ENCODE peak calls at places on chromosomes 3 and 15, in seven cellular contexts. E is tibial nerve, U is left lung, S is neural progenitor cell, V is fibroblast of villous mesenchyme, R is B cell, J is astrocyte. D is an unnamed sample.

GRCh38 chr15:52019394-52020252 is 604 bp downstream of the MAPK6 start:
- DNase-seq in E (peak), U (peak), S (peak), V (peak), R (peak), J (peak), D (peak)

GRCh38 chr3:197997936-197998335 is 37.9 kb downstream of the LMLN start:
- DNase-seq in E (no peak), U (no peak), S (no peak), V (no peak), R (no peak), J (no peak), D (no peak)

GRCh38 chr15:86164222-86164898 is 84.7 kb downstream of the AGBL1 start:
- DNase-seq in E (peak), U (no peak), S (no peak), V (no peak), R (no peak), J (peak), D (no peak)

GRCh38 chr3:70546679-70547078 is 234.2 kb upstream of the MDFIC2 start:
- DNase-seq in E (no peak), U (no peak), S (no peak), V (no peak), R (no peak), J (no peak), D (no peak)

GRCh38 chr3:128143496-128143895 is 9.8 kb upstream of the EEFSEC start:
- DNase-seq in E (no peak), U (no peak), S (no peak), V (no peak), R (no peak), J (no peak), D (no peak)

GRCh38 chr15:59437473-59437776 is 561 bp upstream of the FAM81A start:
- DNase-seq in E (no peak), U (no peak), S (no peak), V (no peak), R (no peak), J (no peak), D (no peak)

GRCh38 chr15:67407709-67408257 is 113.1 kb upstream of the C15orf61 start:
- DNase-seq in E (no peak), U (no peak), S (no peak), V (no peak), R (no peak), J (no peak), D (no peak)

GRCh38 chr3:67920311-67920710 is 265.9 kb upstream of the SUCLG2 start:
- DNase-seq in E (no peak), U (no peak), S (no peak), V (no peak), R (no peak), J (no peak), D (no peak)

GRCh38 chr15:56341201-56341600 is 24.0 kb upstream of the TEX9 start:
- DNase-seq in E (no peak), U (no peak), S (no peak), V (no peak), R (no peak), J (no peak), D (no peak)

GRCh38 chr3:157255797-157256196 is 95.8 kb upstream of the CCNL1 start:
- DNase-seq in E (no peak), U (no peak), S (no peak), V (no peak), R (no peak), J (no peak), D (no peak)

GRCh38 chr3:52117537-52117936 is 36.7 kb downstream of the POC1A start:
- DNase-seq in E (no peak), U (no peak), S (no peak), V (no peak), R (no peak), J (no peak), D (no peak)

GRCh38 chr3:52119826-52120225 is 34.4 kb downstream of the POC1A start:
- DNase-seq in E (no peak), U (no peak), S (no peak), V (no peak), R (no peak), J (no peak), D (no peak)

GRCh38 chr3:52118156-52118875 is 35.9 kb downstream of the POC1A start:
- DNase-seq in E (no peak), U (no peak), S (no peak), V (no peak), R (no peak), J (no peak), D (no peak)

GRCh38 chr3:52120576-52121458 is 33.4 kb downstream of the POC1A start:
- DNase-seq in E (no peak), U (no peak), S (no peak), V (no peak), R (no peak), J (no peak), D (no peak)

DNA sequence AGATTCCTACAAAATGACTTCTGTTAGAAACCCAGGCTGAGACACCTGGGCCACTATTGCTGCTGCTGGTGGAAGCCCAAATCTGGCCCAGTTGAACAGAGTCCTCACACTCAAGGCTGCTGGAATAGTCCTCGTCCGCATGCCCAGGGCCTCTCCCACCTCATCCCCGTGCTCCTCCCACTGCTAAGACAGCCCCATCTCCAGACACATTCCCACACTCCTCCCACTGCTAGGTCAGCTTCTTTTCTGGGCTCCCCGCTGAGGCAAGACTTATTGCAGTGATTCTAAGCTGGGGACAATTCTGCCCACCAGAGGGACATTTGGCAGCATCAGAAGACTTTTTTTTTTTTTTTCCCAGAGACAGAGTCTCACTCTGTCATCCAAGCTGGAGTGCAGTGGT is 35.2 kb downstream of the POC1A start:
- DNase-seq in E (no peak), U (no peak), S (no peak), V (peak), R (no peak), J (no peak), D (no peak)
- TF ChIP-seq CTCF in E (no peak), U (no peak), S (no peak), V (no peak), R (no peak), J (no peak), D (no peak)

DNA sequence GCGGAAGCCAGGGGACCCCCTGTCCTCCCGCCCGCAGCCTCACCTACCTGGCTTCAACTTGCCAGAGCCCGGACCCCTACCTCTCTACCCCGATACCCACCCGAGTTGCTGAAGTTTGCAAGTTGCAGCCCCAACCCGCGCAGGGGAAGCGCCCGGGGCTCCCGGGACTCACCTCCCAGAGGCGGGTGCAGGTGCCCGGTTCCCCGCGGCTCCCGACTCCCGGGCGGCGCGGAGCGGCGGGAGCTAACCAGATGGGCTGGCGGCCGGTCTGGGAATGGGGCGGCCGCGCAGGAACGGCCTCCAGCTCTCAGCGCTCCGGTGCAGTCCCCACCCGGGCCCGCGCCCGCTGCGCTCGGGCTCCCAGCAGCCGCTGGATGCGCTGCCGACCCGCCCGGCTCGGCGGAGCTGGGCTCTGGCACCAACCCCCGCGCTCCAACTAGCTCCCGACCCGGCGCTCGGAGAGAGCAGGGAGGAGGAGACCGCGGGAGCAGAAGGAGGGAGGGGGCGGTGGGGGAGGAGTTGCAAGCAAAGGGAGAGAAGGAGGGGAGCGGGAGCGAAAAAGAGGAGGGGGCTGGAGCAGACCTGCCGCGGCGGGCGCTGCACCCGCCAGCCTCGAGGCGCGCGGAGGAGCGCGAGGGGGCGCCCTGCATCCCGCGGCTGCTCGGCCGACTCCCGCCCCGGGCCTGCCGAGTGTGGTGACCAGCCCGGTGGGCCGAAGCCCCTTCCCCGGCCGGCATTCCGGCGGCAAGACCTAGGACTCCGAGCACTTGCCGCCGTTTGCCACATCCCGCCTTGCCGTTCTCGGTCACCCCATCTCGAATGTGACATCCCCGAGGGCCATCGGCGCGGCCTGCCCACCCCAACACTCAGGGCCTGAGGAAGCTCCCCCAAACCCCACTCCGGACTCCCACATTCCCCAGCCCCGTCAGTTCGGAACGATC is at the start of gene SEMA5B:
- DNase-seq in E (no peak), U (no peak), S (peak), V (peak), R (peak), J (no peak), D (no peak)
- TF ChIP-seq CTCF in E (peak), U (peak), S (peak), V (peak), R (peak), J (no peak), D (no peak)

DNA sequence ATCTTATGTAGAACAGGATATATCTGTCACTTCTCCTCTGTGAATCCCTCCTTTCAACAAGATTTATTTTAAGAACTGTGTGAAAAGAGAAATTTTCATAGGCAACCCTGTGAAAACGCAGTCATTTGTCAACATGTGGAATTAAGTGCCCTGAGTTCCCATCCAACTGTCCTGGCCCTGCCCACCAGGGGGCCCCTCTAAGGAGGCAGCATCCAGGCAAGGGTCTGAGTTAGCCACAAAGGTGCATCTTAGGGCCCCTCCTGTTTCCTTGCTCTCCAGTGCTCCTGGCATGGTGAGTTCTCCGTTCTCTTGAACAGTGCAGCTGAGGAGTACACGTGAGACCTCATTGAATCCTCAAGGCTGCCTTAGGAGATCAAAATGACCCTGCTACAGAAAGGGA is 76.7 kb upstream of the CHRNA7 start:
- DNase-seq in E (no peak), U (no peak), S (peak), V (no peak), R (no peak), J (no peak), D (no peak)
- TF ChIP-seq CTCF in E (no peak), U (no peak), S (peak), V (no peak), R (no peak), J (no peak), D (no peak)

GRCh38 chr15:92079647-92080255 is 226.2 kb downstream of the SLCO3A1 start:
- DNase-seq in E (no peak), U (no peak), S (no peak), V (no peak), R (no peak), J (no peak), D (no peak)
- TF ChIP-seq CTCF in E (no peak), U (no peak), S (no peak), V (no peak), R (no peak), J (no peak), D (no peak)

DNA sequence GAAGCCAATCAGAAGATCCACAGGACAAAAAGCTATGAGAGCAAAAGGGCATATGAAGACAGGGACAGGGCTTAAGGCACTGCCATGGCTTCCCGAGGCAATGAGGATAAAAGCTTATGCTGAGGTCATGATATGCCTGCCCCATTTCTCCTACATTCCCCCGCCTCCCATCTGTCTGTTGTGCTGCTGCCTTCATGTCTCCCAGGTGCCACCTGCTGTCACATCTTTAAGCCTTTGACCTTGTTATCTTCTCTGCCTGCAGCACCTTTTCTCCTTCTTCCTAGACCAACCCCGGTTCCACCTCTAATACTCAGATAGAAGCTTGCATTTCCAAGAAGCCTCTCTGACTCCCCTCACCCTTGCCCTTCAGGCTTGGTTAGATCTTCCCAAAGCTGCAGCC is 213.8 kb downstream of the ARRDC4 start:
- DNase-seq in E (no peak), U (no peak), S (no peak), V (no peak), R (no peak), J (no peak), D (no peak)
- TF ChIP-seq CTCF in E (no peak), U (no peak), S (no peak), V (no peak), R (no peak), J (no peak), D (no peak)

DNA sequence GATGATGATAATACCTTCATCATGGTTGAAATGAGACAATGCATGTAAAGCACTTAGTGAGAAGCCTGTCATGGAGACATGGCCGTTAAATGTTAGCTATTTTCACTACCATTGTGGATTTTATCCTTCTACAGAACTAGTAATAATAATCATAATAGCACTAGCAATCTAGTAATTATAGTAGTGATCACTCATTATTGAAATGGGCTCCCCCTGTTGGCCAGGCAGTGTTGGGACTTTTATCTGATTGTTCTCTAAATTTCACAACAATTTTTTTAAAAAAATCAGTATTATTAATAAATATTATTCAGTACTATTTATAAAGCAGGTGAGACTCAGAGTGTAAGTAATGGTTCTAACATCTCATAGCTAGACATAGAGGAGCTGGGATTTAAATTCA is 396.3 kb downstream of the IL5RA start:
- DNase-seq in E (no peak), U (no peak), S (no peak), V (peak), R (no peak), J (no peak), D (no peak)
- TF ChIP-seq CTCF in E (no peak), U (peak), S (peak), V (peak), R (peak), J (peak), D (no peak)

GRCh38 chr15:44593042-44593736 is 56.2 kb downstream of the EIF3J start:
- DNase-seq in E (no peak), U (no peak), S (no peak), V (peak), R (no peak), J (no peak), D (no peak)
- TF ChIP-seq CTCF in E (no peak), U (peak), S (peak), V (peak), R (peak), J (peak), D (peak)

DNA sequence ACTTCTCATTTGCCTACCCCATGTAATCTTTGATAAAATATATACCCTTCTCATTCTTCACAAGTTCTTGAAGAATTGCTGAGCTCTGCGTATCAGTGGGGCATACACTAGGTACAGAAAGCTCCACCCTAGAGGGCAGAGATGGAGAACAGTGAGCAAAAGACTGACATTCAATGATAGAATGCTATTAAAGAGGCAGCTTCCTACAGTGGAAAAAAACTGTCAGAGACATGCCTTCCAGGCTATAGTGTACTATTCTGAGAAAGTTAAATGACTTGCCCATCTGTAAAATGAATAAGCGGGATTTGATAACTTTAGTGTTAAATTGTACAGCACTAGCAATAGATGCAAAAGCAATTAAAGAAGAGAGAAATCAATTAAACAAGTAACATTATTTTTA is 172.8 kb downstream of the SUCNR1 start:
- DNase-seq in E (no peak), U (no peak), S (no peak), V (no peak), R (no peak), J (no peak), D (no peak)
- TF ChIP-seq CTCF in E (no peak), U (no peak), S (no peak), V (no peak), R (no peak), J (no peak), D (no peak)

DNA sequence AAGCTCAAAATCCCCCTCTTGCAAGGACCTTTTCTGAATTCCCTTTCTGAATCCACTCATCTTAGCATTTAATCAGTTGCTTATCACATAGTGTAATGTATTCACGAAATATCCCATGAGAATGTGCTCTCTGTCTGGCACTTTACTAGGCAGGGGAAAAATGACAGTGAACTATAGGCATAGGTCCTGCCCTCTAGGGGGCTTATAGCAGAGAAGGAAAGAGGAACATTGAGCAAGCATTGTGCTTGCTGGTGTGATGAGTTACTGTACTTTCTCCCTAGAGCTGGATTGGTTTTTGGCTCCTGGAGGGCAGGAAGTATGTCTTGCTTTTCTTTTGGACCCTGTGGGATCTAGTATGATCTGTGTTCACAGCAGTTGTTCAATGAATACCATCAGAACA is 26.5 kb downstream of the DUOX2 start:
- DNase-seq in E (no peak), U (no peak), S (no peak), V (peak), R (no peak), J (no peak), D (no peak)
- TF ChIP-seq CTCF in E (no peak), U (no peak), S (peak), V (no peak), R (peak), J (no peak), D (no peak)

GRCh38 chr3:149872589-149872988 is 59.6 kb downstream of the RNF13 start:
- DNase-seq in E (no peak), U (no peak), S (no peak), V (no peak), R (no peak), J (no peak), D (no peak)
- TF ChIP-seq CTCF in E (no peak), U (no peak), S (no peak), V (no peak), R (no peak), J (no peak), D (no peak)